ENCODE peak calls at places on chromosome 18, in eight cellular contexts. B, J, U, S, C, P, G and Q are unnamed samples.

GRCh38 chr18:46591821-46592391 is 65.1 kb downstream of the LOXHD1 start:
- DNase-seq in B (no peak), J (no peak), U (no peak), S (no peak), C (no peak), P (no peak), G (no peak), Q (no peak)

GRCh38 chr18:25459814-25460213 is 107.8 kb upstream of the ZNF521 start:
- DNase-seq in B (peak; percentile 7), J (no peak), U (no peak), S (no peak), C (no peak), P (no peak), G (no peak), Q (no peak)

GRCh38 chr18:3983351-3983969 is 471.6 kb downstream of the DLGAP1 start:
- DNase-seq in B (no peak), J (peak; percentile 81), U (no peak), S (no peak), C (no peak), P (peak; percentile 89), G (no peak), Q (peak; percentile 62)

GRCh38 chr18:77205769-77206168 is 43.9 kb upstream of the GALR1 start:
- DNase-seq in B (no peak), J (no peak), U (no peak), S (no peak), C (no peak), P (no peak), G (no peak), Q (no peak)

GRCh38 chr18:46518438-46518837 is 138.6 kb downstream of the LOXHD1 start:
- DNase-seq in B (no peak), J (no peak), U (no peak), S (no peak), C (peak; percentile 72), P (no peak), G (no peak), Q (no peak)

GRCh38 chr18:2325308-2325849 is 245.9 kb downstream of the METTL4 start:
- DNase-seq in B (no peak), J (peak; percentile 2), U (peak; percentile 90), S (no peak), C (no peak), P (peak; percentile 54), G (no peak), Q (no peak)

GRCh38 chr18:34834897-34835296 is 124.8 kb downstream of the DTNA start:
- DNase-seq in B (no peak), J (peak; percentile 24), U (peak; percentile 47), S (no peak), C (no peak), P (peak; percentile 40), G (no peak), Q (no peak)

GRCh38 chr18:60982958-60983357 is 350.3 kb upstream of the CDH20 start:
- DNase-seq in B (no peak), J (no peak), U (no peak), S (no peak), C (no peak), P (no peak), G (no peak), Q (no peak)

GRCh38 chr18:76496200-76496890 is 1.3 kb upstream of the ZNF516 start:
- DNase-seq in B (no peak), J (peak; percentile 87), U (peak; percentile 83), S (no peak), C (peak; percentile 51), P (peak; percentile 57), G (peak; percentile 66), Q (peak; percentile 88)

GRCh38 chr18:29377346-29377745 is 1200.4 kb upstream of the CDH2 start:
- DNase-seq in B (no peak), J (no peak), U (peak; percentile 5), S (no peak), C (no peak), P (peak; percentile 55), G (no peak), Q (no peak)

GRCh38 chr18:34659579-34660517 is 50.2 kb upstream of the DTNA start:
- DNase-seq in B (peak; percentile 79), J (peak; percentile 98), U (peak; percentile 99), S (no peak), C (peak; percentile 78), P (peak; percentile 98), G (peak; percentile 84), Q (peak; percentile 98)

GRCh38 chr18:22667616-22668422 is 250.1 kb upstream of the CTAGE1 start:
- DNase-seq in B (peak; percentile 54), J (peak; percentile 90), U (peak; percentile 94), S (no peak), C (no peak), P (peak; percentile 95), G (no peak), Q (peak; percentile 87)

GRCh38 chr18:3453540-3454364 is 3.8 kb downstream of the TGIF1 start:
- DNase-seq in B (no peak), J (peak; percentile 99), U (peak; percentile 96), S (no peak), C (no peak), P (peak; percentile 97), G (peak; percentile 68), Q (peak; percentile 96)

GRCh38 chr18:49520661-49521145 is 33.7 kb upstream of the C18orf32 start:
- DNase-seq in B (no peak), J (peak; percentile 41), U (peak; percentile 20), S (no peak), C (no peak), P (peak; percentile 29), G (no peak), Q (peak; percentile 45)

GRCh38 chr18:63003899-63004298 is 288.6 kb downstream of the PHLPP1 start:
- DNase-seq in B (no peak), J (no peak), U (no peak), S (no peak), C (no peak), P (no peak), G (no peak), Q (no peak)

GRCh38 chr18:78734614-78734945 is 245.0 kb upstream of the SALL3 start:
- DNase-seq in B (no peak), J (no peak), U (no peak), S (no peak), C (no peak), P (no peak), G (no peak), Q (no peak)

GRCh38 chr18:40813116-40813515 is 1141.9 kb upstream of the PIK3C3 start:
- DNase-seq in B (no peak), J (no peak), U (peak; percentile 40), S (no peak), C (no peak), P (peak; percentile 31), G (no peak), Q (no peak)

GRCh38 chr18:5107990-5108389 is 89.1 kb downstream of the AKAIN1 start:
- DNase-seq in B (no peak), J (no peak), U (no peak), S (no peak), C (no peak), P (no peak), G (no peak), Q (no peak)

GRCh38 chr18:2910261-2910660 is 63.5 kb downstream of the EMILIN2 start:
- DNase-seq in B (no peak), J (no peak), U (no peak), S (no peak), C (no peak), P (no peak), G (no peak), Q (no peak)

GRCh38 chr18:30971338-30971956 is 71.1 kb downstream of the DSC3 start:
- DNase-seq in B (no peak), J (peak; percentile 39), U (peak; percentile 53), S (no peak), C (no peak), P (peak; percentile 50), G (no peak), Q (peak; percentile 16)

GRCh38 chr18:42287047-42287446 is 332.0 kb downstream of the PIK3C3 start:
- DNase-seq in B (no peak), J (no peak), U (no peak), S (no peak), C (no peak), P (no peak), G (no peak), Q (no peak)

GRCh38 chr18:43542016-43542415 is 264.7 kb upstream of the SYT4 start:
- DNase-seq in B (no peak), J (no peak), U (no peak), S (no peak), C (no peak), P (no peak), G (no peak), Q (no peak)

GRCh38 chr18:58176915-58177717 is 133.1 kb downstream of the NEDD4L start:
- DNase-seq in B (no peak), J (peak; percentile 92), U (peak; percentile 95), S (no peak), C (no peak), P (peak; percentile 95), G (peak; percentile 24), Q (peak; percentile 88)

GRCh38 chr18:47050468-47050867 is 15.0 kb upstream of the ELOA2 start:
- DNase-seq in B (no peak), J (peak; percentile 67), U (peak; percentile 80), S (no peak), C (peak; percentile 26), P (peak; percentile 75), G (peak; percentile 38), Q (peak; percentile 76)